ENCODE peak calls at places on chromosomes 1 and 21, in seven cellular contexts. B is suprapubic skin, C is gastrocnemius medialis, A is esophagus squamous epithelium, S is A549, L is Peyer's patch, K is uterus. U is an unnamed sample. For H3K4me1, the result is how much of the 10 kb centered on the place peaks cover.

GRCh38 chr1:19441048-19441447 is 44.3 kb downstream of the CAPZB start:
- DNase-seq in B (no peak), C (no peak), A (no peak), S (no peak), L (no peak), K (no peak), U (no peak)

GRCh38 chr1:45802343-45803298 is 791 bp upstream of the MAST2 start:
- DNase-seq in B (peak), C (peak), A (peak), S (peak), L (peak), K (peak), U (peak)

GRCh38 chr1:187063271-187063670 is 234.5 kb downstream of the PLA2G4A start:
- DNase-seq in B (no peak), C (no peak), A (no peak), S (no peak), L (no peak), K (no peak), U (no peak)

GRCh38 chr21:37338671-37339526 is 27.7 kb upstream of the DYRK1A start:
- DNase-seq in B (no peak), C (peak), A (no peak), S (peak), L (no peak), K (peak), U (peak)

GRCh38 chr1:8858888-8859706 is 19.4 kb downstream of the ENO1 start:
- DNase-seq in B (no peak), C (no peak), A (no peak), S (no peak), L (peak), K (peak), U (no peak)

GRCh38 chr1:214451591-214451990 is 99.8 kb downstream of the PTPN14 start:
- DNase-seq in B (no peak), C (no peak), A (no peak), S (no peak), L (no peak), K (no peak), U (no peak)

GRCh38 chr1:222286039-222286438 is 261.9 kb downstream of the HHIPL2 start:
- DNase-seq in B (no peak), C (no peak), A (no peak), S (no peak), L (no peak), K (no peak), U (no peak)

GRCh38 chr1:206649261-206649660 is 13.9 kb downstream of the DYRK3 start:
- DNase-seq in B (no peak), C (no peak), A (no peak), S (no peak), L (no peak), K (no peak), U (no peak)

GRCh38 chr1:90417139-90417538 is 300.0 kb downstream of the BARHL2 start:
- DNase-seq in B (no peak), C (no peak), A (no peak), S (no peak), L (no peak), K (no peak), U (no peak)

GRCh38 chr1:32336963-32337675 is 1.1 kb upstream of the MARCKSL1 start:
- DNase-seq in B (no peak), C (no peak), A (no peak), S (no peak), L (peak), K (no peak), U (no peak)

GRCh38 chr1:33928256-33928655 is 64.4 kb downstream of the HMGB4 start:
- DNase-seq in B (no peak), C (no peak), A (no peak), S (no peak), L (no peak), K (no peak), U (no peak)

GRCh38 chr1:39892611-39893595 is 8.8 kb downstream of the MYCL start:
- DNase-seq in B (no peak), C (no peak), A (no peak), S (peak), L (no peak), K (no peak), U (peak)

GRCh38 chr21:34911360-34911759 is 137.7 kb downstream of the RUNX1 start:
- DNase-seq in B (no peak), C (no peak), A (no peak), S (no peak), L (no peak), K (no peak), U (no peak)

GRCh38 chr1:240027059-240027462 is 64.6 kb upstream of the FMN2 start:
- DNase-seq in B (no peak), C (no peak), A (no peak), S (peak), L (no peak), K (no peak), U (no peak)

GRCh38 chr1:42479621-42480020 is 16.5 kb downstream of the CCDC30 start:
- DNase-seq in B (no peak), C (no peak), A (no peak), S (peak), L (no peak), K (no peak), U (no peak)

GRCh38 chr1:6770727-6771567 is 14.3 kb upstream of the CAMTA1 start:
- DNase-seq in B (no peak), C (no peak), A (no peak), S (no peak), L (no peak), K (no peak), U (no peak)

GRCh38 chr1:1344672-1345361 is 4.4 kb downstream of the DVL1 start:
- DNase-seq in B (no peak), C (peak), A (no peak), S (peak), L (no peak), K (no peak), U (no peak)

GRCh38 chr1:92832537-92833160 is 809 bp downstream of the RPL5 start:
- DNase-seq in B (no peak), C (no peak), A (no peak), S (no peak), L (no peak), K (no peak), U (no peak)

GRCh38 chr1:58264462-58264861 is 282.1 kb downstream of the OMA1 start:
- DNase-seq in B (no peak), C (no peak), A (no peak), S (no peak), L (no peak), K (no peak), U (no peak)

GRCh38 chr1:18955442-18956188 is 861 bp downstream of the IFFO2 start:
- DNase-seq in B (no peak), C (no peak), A (no peak), S (no peak), L (peak), K (peak), U (no peak)

GRCh38 chr21:44005071-44005470 is 7.0 kb upstream of the TRAPPC10 start:
- DNase-seq in B (peak), C (no peak), A (no peak), S (no peak), L (no peak), K (no peak), U (no peak)

GRCh38 chr1:92354259-92354658 is 55.4 kb downstream of the RPAP2 start:
- DNase-seq in B (no peak), C (no peak), A (no peak), S (no peak), L (no peak), K (no peak), U (no peak)

GRCh38 chr1:6743189-6744101 is 41.8 kb upstream of the CAMTA1 start:
- DNase-seq in B (no peak), C (peak), A (no peak), S (no peak), L (no peak), K (peak), U (peak)

GRCh38 chr1:170461762-170462384 is 70.1 kb upstream of the GORAB start:
- DNase-seq in B (no peak), C (peak), A (no peak), S (no peak), L (no peak), K (no peak), U (no peak)

GRCh38 chr1:7527733-7528045 is 243.4 kb upstream of the VAMP3 start:
- DNase-seq in B (no peak), C (no peak), A (no peak), S (no peak), L (no peak), K (no peak), U (no peak)

GRCh38 chr1:156590326-156591180 is 1.0 kb upstream of the NAXE start:
- DNase-seq in B (no peak), C (no peak), A (no peak), S (no peak), L (no peak), K (no peak), U (no peak)
- H3K4me3 ChIP-seq in B (no peak), C (peak), A (no peak), S (peak), L (no peak), K (no peak), U (no peak)

GRCh38 chr1:212652609-212653008 is 44.0 kb downstream of the ATF3 start:
- DNase-seq in B (no peak), C (no peak), A (no peak), S (no peak), L (no peak), K (no peak), U (no peak)
- TF ChIP-seq POLR2A in B (no peak), C (no peak), A (no peak), S (no peak), L (no peak), K (no peak), U (no peak)

GRCh38 chr1:182147136-182147815 is 85.8 kb upstream of the ZNF648 start:
- DNase-seq in B (no peak), C (no peak), A (no peak), S (no peak), L (no peak), K (no peak), U (no peak)
- H3K4me1 ChIP-seq in B (under half), C (under half), A (under half), S (under half), L (under half), K (under half), U (under half)

GRCh38 chr1:75130865-75131592 is 3.2 kb upstream of the LHX8 start:
- DNase-seq in B (no peak), C (no peak), A (no peak), S (no peak), L (no peak), K (no peak), U (peak)
- H3K4me3 ChIP-seq in B (no peak), C (no peak), A (no peak), S (no peak), L (no peak), K (no peak), U (no peak)

GRCh38 chr1:245317253-245317652 is 162.5 kb downstream of the KIF26B start:
- DNase-seq in B (no peak), C (no peak), A (no peak), S (no peak), L (no peak), K (no peak), U (no peak)
- TF ChIP-seq POLR2A in B (no peak), C (no peak), A (no peak), S (no peak), L (no peak), K (no peak), U (no peak)

GRCh38 chr1:203152158-203153034 is 23.2 kb downstream of the MYBPH start:
- DNase-seq in B (no peak), C (no peak), A (no peak), S (peak), L (no peak), K (no peak), U (no peak)

GRCh38 chr1:203148579-203148978 is 21.1 kb downstream of the ADORA1 start:
- DNase-seq in B (no peak), C (no peak), A (no peak), S (no peak), L (no peak), K (no peak), U (no peak)

GRCh38 chr1:203151362-203152157 is 24.0 kb downstream of the ADORA1 start:
- DNase-seq in B (no peak), C (no peak), A (no peak), S (no peak), L (no peak), K (no peak), U (no peak)

GRCh38 chr1:203149188-203149840 is 21.8 kb downstream of the ADORA1 start:
- DNase-seq in B (no peak), C (no peak), A (no peak), S (no peak), L (no peak), K (no peak), U (no peak)

GRCh38 chr1:203150511-203151297 is 23.2 kb downstream of the ADORA1 start:
- DNase-seq in B (no peak), C (no peak), A (no peak), S (no peak), L (no peak), K (no peak), U (no peak)
- H3K4me1 ChIP-seq in B (under half), C (under half), A (under half), S (under half), L (under half), K (under half), U (under half)

GRCh38 chr21:41932191-41932575 is 21.6 kb downstream of the C2CD2 start:
- DNase-seq in B (no peak), C (no peak), A (no peak), S (no peak), L (no peak), K (no peak), U (peak)
- H3K4me3 ChIP-seq in B (no peak), C (no peak), A (no peak), S (peak), L (no peak), K (no peak), U (no peak)